ENCODE peak calls at places on chromosomes 16 and 17, in six cellular contexts. C is A172; P is EL; F is GM12864; E is stimulated activated CD8-positive, alpha-beta memory T cell treated with anti-CD3 and anti-CD28 coated beads, Interleukin-15, amount 100 ng/mL, for 24 hours; G is cardiac fibroblast. J is an unnamed sample.

GRCh38 chr17:48795444-48796162 is 21.4 kb downstream of the TTLL6 start:
- DNase-seq in C (peak; percentile 46), F (no peak), P (peak; percentile 87), E (no peak), G (peak; percentile 63), J (no peak)

GRCh38 chr17:50842506-50843149 is 7.2 kb downstream of the WFIKKN2 start:
- DNase-seq in E (no peak), C (no peak), P (no peak), G (no peak), F (no peak), J (no peak)

GRCh38 chr16:49335828-49336227 is 37.8 kb upstream of the C16orf78 start:
- DNase-seq in P (no peak), C (no peak), G (no peak), E (no peak), F (no peak), J (no peak)

GRCh38 chr16:16127469-16128116 is 95.7 kb downstream of the ABCC6 start:
- DNase-seq in P (peak; percentile 73), G (peak; percentile 78), F (peak; percentile 29), C (peak; percentile 68), E (peak; percentile 16), J (no peak)

GRCh38 chr16:50245417-50246298 is 20.7 kb upstream of the ADCY7 start:
- DNase-seq in F (no peak), G (peak; percentile 82), E (peak; percentile 19), C (peak; percentile 68), P (peak; percentile 62), J (no peak)

GRCh38 chr17:31392002-31392855 is 754 bp downstream of the RAB11FIP4 start:
- DNase-seq in E (no peak), G (no peak), P (no peak), C (no peak), F (no peak), J (no peak)

GRCh38 chr16:70803354-70803753 is 2.4 kb upstream of the VAC14 start:
- DNase-seq in E (no peak), C (no peak), G (peak; percentile 63), F (no peak), P (no peak), J (no peak)

GRCh38 chr17:61159415-61159814 is 240.2 kb upstream of the TBX2 start:
- DNase-seq in C (peak; percentile 6), P (no peak), F (no peak), E (no peak), G (peak; percentile 53), J (no peak)

GRCh38 chr16:52611817-52612673 is 65.1 kb upstream of the TOX3 start:
- DNase-seq in F (no peak), G (no peak), E (no peak), P (no peak), C (no peak), J (no peak)

GRCh38 chr16:68892898-68893297 is 49.6 kb downstream of the TANGO6 start:
- DNase-seq in P (no peak), E (no peak), F (no peak), G (no peak), C (no peak), J (no peak)

GRCh38 chr16:56493131-56493530 is 26.7 kb downstream of the BBS2 start:
- DNase-seq in E (no peak), F (no peak), G (peak; percentile 28), C (no peak), P (peak; percentile 26), J (no peak)

GRCh38 chr17:33205552-33205951 is 87.5 kb downstream of the ASIC2 start:
- DNase-seq in F (no peak), G (no peak), E (no peak), C (no peak), P (no peak), J (no peak)

GRCh38 chr16:50263060-50263909 is 3.1 kb upstream of the ADCY7 start:
- DNase-seq in C (no peak), E (no peak), F (no peak), P (no peak), G (no peak), J (no peak)

GRCh38 chr16:85878875-85879274 is 20.1 kb upstream of the IRF8 start:
- DNase-seq in G (peak; percentile 81), E (no peak), F (no peak), C (peak; percentile 80), P (peak; percentile 76), J (no peak)

GRCh38 chr16:14304891-14305459 is 233.9 kb downstream of the MRTFB start:
- DNase-seq in E (no peak), P (no peak), C (no peak), G (no peak), F (no peak), J (no peak)

GRCh38 chr16:48870141-48870540 is 260.2 kb upstream of the N4BP1 start:
- DNase-seq in F (no peak), G (no peak), P (no peak), C (no peak), E (no peak), J (no peak)

GRCh38 chr17:34177642-34178041 is 77.4 kb upstream of the CCL2 start:
- DNase-seq in C (peak; percentile 14), F (no peak), P (peak; percentile 74), G (peak; percentile 79), E (no peak), J (no peak)

J was measured in NCI-H1930.